ENCODE peak calls at places on chromosomes 7 and 10, in five cellular contexts. Q is stomach, G is uterus, O is sigmoid colon, F is testis. D is an unnamed sample. For H3K4me1, the result is how much of the 10 kb centered on the place peaks cover.

GRCh38 chr7:44084695-44085094 is 2.4 kb upstream of the POLM start:
- DNase-seq in Q (no peak), G (no peak), F (no peak), O (no peak), D (no peak)

GRCh38 chr10:124149143-124149542 is 55.7 kb upstream of the CHST15 start:
- DNase-seq in G (no peak), F (no peak), Q (no peak), O (no peak), D (no peak)

GRCh38 chr10:130301026-130301892 is 165.1 kb downstream of the GLRX3 start:
- DNase-seq in O (no peak), Q (no peak), F (peak), G (no peak), D (peak)

GRCh38 chr7:144439717-144440116 is 36.2 kb upstream of the NOBOX start:
- DNase-seq in Q (no peak), O (no peak), G (no peak), F (no peak), D (no peak)

GRCh38 chr7:132309102-132309805 is 267.0 kb downstream of the PLXNA4 start:
- DNase-seq in G (no peak), O (no peak), F (no peak), Q (no peak), D (no peak)

GRCh38 chr10:106440355-106440754 is 724.2 kb downstream of the SORCS1 start:
- DNase-seq in O (no peak), G (no peak), F (no peak), Q (no peak), D (no peak)

GRCh38 chr7:114107522-114107921 is 188.7 kb upstream of the PPP1R3A start:
- DNase-seq in G (no peak), F (no peak), O (no peak), Q (no peak), D (no peak)

GRCh38 chr7:85997515-85997914 is 646.2 kb upstream of the GRM3 start:
- DNase-seq in G (no peak), O (no peak), Q (no peak), F (no peak), D (no peak)

GRCh38 chr10:103852856-103853255 is 2.5 kb downstream of the SH3PXD2A start:
- DNase-seq in Q (no peak), O (peak), G (no peak), F (no peak), D (no peak)

GRCh38 chr7:135210818-135211178 is 528 bp downstream of the WDR91 start:
- DNase-seq in Q (no peak), G (no peak), O (peak), F (peak), D (no peak)

GRCh38 chr7:140390466-140391190 is 7.7 kb downstream of the SLC37A3 start:
- DNase-seq in O (peak), G (no peak), Q (no peak), F (no peak), D (no peak)

GRCh38 chr10:86793696-86794095 is 37.3 kb downstream of the BMPR1A start:
- DNase-seq in O (no peak), F (no peak), G (no peak), Q (no peak), D (no peak)

GRCh38 chr7:153523320-153524015 is 528.7 kb upstream of the DPP6 start:
- DNase-seq in O (peak), G (peak), F (no peak), Q (no peak), D (no peak)

GRCh38 chr7:47195641-47196040 is 386.3 kb downstream of the TNS3 start:
- DNase-seq in O (no peak), Q (no peak), G (no peak), F (no peak), D (no peak)

GRCh38 chr7:42621543-42622219 is 290.2 kb downstream of the C7orf25 start:
- DNase-seq in Q (no peak), O (no peak), F (no peak), G (no peak), D (no peak)

GRCh38 chr7:157497367-157497743 is 160.6 kb downstream of the DNAJB6 start:
- DNase-seq in F (no peak), O (no peak), G (peak), Q (peak), D (no peak)

GRCh38 chr10:48207853-48208252 is 66.6 kb downstream of the FRMPD2 start:
- DNase-seq in F (no peak), Q (no peak), G (no peak), O (no peak), D (no peak)

GRCh38 chr10:79158402-79159097 is 89.8 kb downstream of the ZMIZ1 start:
- DNase-seq in O (no peak), G (no peak), Q (no peak), F (no peak), D (no peak)

GRCh38 chr7:17773289-17773626 is 167.0 kb downstream of the SNX13 start:
- DNase-seq in O (no peak), Q (no peak), F (no peak), G (no peak), D (no peak)

GRCh38 chr7:69245646-69246045 is 352.6 kb upstream of the AUTS2 start:
- DNase-seq in F (no peak), G (no peak), Q (no peak), O (no peak), D (no peak)

GRCh38 chr7:107938448-107939250 is 47.7 kb downstream of the DLD start:
- DNase-seq in Q (no peak), O (peak), F (peak), G (peak), D (no peak)

GRCh38 chr7:93914581-93915066 is 6.9 kb upstream of the GNG11 start:
- DNase-seq in Q (no peak), F (no peak), O (no peak), G (no peak), D (no peak)

GRCh38 chr7:50265968-50266694 is 38.4 kb upstream of the IKZF1 start:
- DNase-seq in Q (no peak), F (no peak), G (no peak), O (no peak), D (no peak)

GRCh38 chr10:130141038-130141437 is 4.8 kb downstream of the GLRX3 start:
- DNase-seq in G (no peak), O (no peak), Q (no peak), F (no peak), D (no peak)

GRCh38 chr10:132963430-132963960 is 21.1 kb upstream of the CFAP46 start:
- DNase-seq in F (no peak), Q (no peak), G (no peak), O (peak), D (no peak)

GRCh38 chr7:150959739-150960734 is 18.1 kb downstream of the KCNH2 start:
- DNase-seq in F (peak), G (no peak), O (no peak), Q (no peak), D (no peak)

GRCh38 chr7:33673029-33673700 is 232.2 kb upstream of the BMPER start:
- DNase-seq in Q (no peak), O (no peak), F (no peak), G (no peak), D (no peak)

GRCh38 chr7:923108-924041 is 31.1 kb downstream of the ADAP1 start:
- DNase-seq in F (peak), G (peak), Q (peak), O (peak), D (peak)
- H3K4me3 ChIP-seq in F (no peak), G (no peak), Q (peak), O (no peak), D (peak)

GRCh38 chr10:72692057-72692891 is at the start of gene MCU:
- DNase-seq in F (peak), G (peak), O (peak), Q (peak), D (peak)
- TF ChIP-seq POLR2A in F (peak), G (peak), O (no peak), Q (no peak), D (no peak)

DNA sequence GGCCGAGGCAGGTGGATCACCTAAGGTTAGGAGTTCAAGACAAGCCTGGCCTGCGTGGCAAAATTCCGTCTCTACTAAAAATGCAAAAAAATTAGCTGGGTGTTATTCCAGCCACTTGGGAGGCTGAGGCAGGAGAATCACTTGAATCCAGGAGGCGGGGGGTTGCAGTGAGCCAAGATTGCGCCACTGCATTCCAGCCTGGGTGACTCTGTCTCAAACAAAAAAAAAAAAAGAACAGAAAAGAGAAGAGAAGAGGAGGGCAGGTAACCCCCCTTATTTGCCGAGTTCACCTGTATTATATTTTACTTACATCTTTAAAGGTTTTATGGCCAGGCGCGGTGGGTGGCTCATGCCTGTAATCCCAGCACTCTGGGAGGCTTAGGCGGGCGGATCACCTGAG is 91.7 kb downstream of the RNF216 start:
- DNase-seq in G (no peak), Q (no peak), O (no peak), F (no peak), D (no peak)
- H3K4me1 ChIP-seq in G (under half), Q (half or more), O (half or more), F (half or more), D (half or more)

DNA sequence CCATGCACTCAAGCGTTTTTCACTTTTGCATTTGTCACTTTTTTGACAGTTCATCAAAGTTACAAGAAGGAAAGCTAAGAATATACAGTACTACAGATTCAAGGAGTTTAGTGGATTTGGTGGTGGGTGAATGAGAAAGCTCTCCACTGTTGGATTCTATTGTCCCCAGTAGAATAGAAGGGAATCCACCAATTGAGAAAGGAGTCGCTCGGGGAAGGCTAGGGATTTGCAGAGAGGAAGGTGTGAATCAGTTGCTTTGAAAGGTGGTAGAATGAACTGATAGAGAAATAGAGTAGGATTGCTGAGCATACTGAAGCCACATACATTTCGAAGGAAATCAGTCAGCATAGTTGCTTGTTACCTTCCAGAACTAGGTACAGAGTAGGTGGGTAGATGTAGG is 33.7 kb upstream of the GLCCI1 start:
- DNase-seq in G (no peak), F (no peak), Q (no peak), O (no peak), D (no peak)
- H3K4me3 ChIP-seq in G (no peak), F (no peak), Q (no peak), O (no peak), D (no peak)

D was measured in esophagus squamous epithelium.